ENCODE peak calls at places on chromosomes 1 and 21, in ten cellular contexts. H is lower lobe of right lung, D is right cardiac atrium, S is left ventricle myocardium inferior, N is IMR-90, I is body of pancreas, K is testis, T is tibial nerve, C is PC-3, Z is pancreas. P is an unnamed sample. For H3K9me3, the result is how much of the 10 kb centered on the place peaks cover.

GRCh38 chr1:20366766-20367602 is 76.3 kb downstream of the VWA5B1 start:
- DNase-seq in H (no peak), D (peak), S (peak), N (peak), I (peak), K (peak), T (no peak), C (peak), Z (peak), P (peak)

GRCh38 chr21:33273044-33273443 is 6.9 kb downstream of the IL10RB start:
- DNase-seq in H (no peak), D (no peak), S (no peak), N (no peak), I (no peak), K (no peak), T (no peak), C (peak), Z (no peak), P (no peak)

GRCh38 chr1:61182049-61182448 is 99.7 kb downstream of the NFIA start:
- DNase-seq in H (no peak), D (no peak), S (no peak), N (peak), I (no peak), K (no peak), T (no peak), C (no peak), Z (no peak), P (no peak)

GRCh38 chr1:150406483-150406882 is 42.5 kb downstream of the RPRD2 start:
- DNase-seq in H (no peak), D (no peak), S (no peak), N (no peak), I (no peak), K (no peak), T (no peak), C (no peak), Z (no peak), P (no peak)

GRCh38 chr1:20389551-20389950 is 96.5 kb downstream of the CAMK2N1 start:
- DNase-seq in H (no peak), D (no peak), S (no peak), N (no peak), I (no peak), K (no peak), T (no peak), C (no peak), Z (no peak), P (no peak)

GRCh38 chr1:100834779-100835645 is 59.6 kb downstream of the EXTL2 start:
- DNase-seq in H (no peak), D (no peak), S (no peak), N (peak), I (no peak), K (no peak), T (no peak), C (peak), Z (no peak), P (no peak)

GRCh38 chr1:220076861-220077762 is 12.5 kb downstream of the BPNT1 start:
- DNase-seq in H (no peak), D (no peak), S (no peak), N (peak), I (no peak), K (no peak), T (no peak), C (peak), Z (no peak), P (no peak)

GRCh38 chr21:33682992-33683627 is 40.8 kb downstream of the ITSN1 start:
- DNase-seq in H (no peak), D (no peak), S (no peak), N (peak), I (no peak), K (no peak), T (no peak), C (peak), Z (no peak), P (no peak)

GRCh38 chr1:171800342-171800741 is 18.9 kb downstream of the METTL13 start:
- DNase-seq in H (no peak), D (no peak), S (no peak), N (no peak), I (no peak), K (no peak), T (no peak), C (peak), Z (no peak), P (no peak)

GRCh38 chr1:147627435-147628110 is 42.8 kb downstream of the ACP6 start:
- DNase-seq in H (peak), D (peak), S (peak), N (peak), I (peak), K (peak), T (no peak), C (peak), Z (peak), P (no peak)

GRCh38 chr1:223846668-223847007 is 891 bp upstream of the TP53BP2 start:
- DNase-seq in H (no peak), D (peak), S (no peak), N (no peak), I (peak), K (peak), T (no peak), C (peak), Z (peak), P (no peak)

GRCh38 chr1:19812875-19813650 is 2.0 kb downstream of the RNF186 start:
- DNase-seq in H (no peak), D (no peak), S (no peak), N (no peak), I (peak), K (no peak), T (no peak), C (no peak), Z (no peak), P (no peak)

GRCh38 chr1:8348056-8348776 is 30.3 kb downstream of the SLC45A1 start:
- DNase-seq in H (no peak), D (peak), S (no peak), N (no peak), I (no peak), K (no peak), T (no peak), C (no peak), Z (no peak), P (no peak)

GRCh38 chr1:40699787-40700186 is 8.3 kb downstream of the NFYC start:
- DNase-seq in H (no peak), D (no peak), S (no peak), N (no peak), I (no peak), K (no peak), T (no peak), C (no peak), Z (no peak), P (no peak)

GRCh38 chr1:64396817-64397216 is 73.1 kb upstream of the CACHD1 start:
- DNase-seq in H (no peak), D (no peak), S (no peak), N (no peak), I (peak), K (peak), T (no peak), C (no peak), Z (no peak), P (no peak)

GRCh38 chr1:113811353-113811887 is 856 bp downstream of the RSBN1 start:
- DNase-seq in H (peak), D (peak), S (no peak), N (peak), I (peak), K (peak), T (no peak), C (peak), Z (no peak), P (no peak)

GRCh38 chr1:230368363-230368762 is 57.8 kb downstream of the PGBD5 start:
- DNase-seq in H (no peak), D (no peak), S (no peak), N (no peak), I (no peak), K (no peak), T (no peak), C (peak), Z (no peak), P (no peak)

GRCh38 chr21:27023186-27023585 is 56.3 kb upstream of the ADAMTS5 start:
- DNase-seq in H (no peak), D (no peak), S (no peak), N (no peak), I (no peak), K (no peak), T (no peak), C (no peak), Z (no peak), P (no peak)

GRCh38 chr1:111052246-111052645 is 87.6 kb downstream of the DRAM2 start:
- DNase-seq in H (no peak), D (no peak), S (no peak), N (peak), I (no peak), K (no peak), T (no peak), C (peak), Z (no peak), P (no peak)

GRCh38 chr1:244397086-244397485 is 54.6 kb downstream of the ADSS2 start:
- DNase-seq in H (no peak), D (no peak), S (no peak), N (no peak), I (no peak), K (no peak), T (no peak), C (no peak), Z (no peak), P (no peak)

GRCh38 chr1:151199860-151200581 is 1.7 kb downstream of the PIP5K1A start:
- DNase-seq in H (no peak), D (no peak), S (no peak), N (peak), I (no peak), K (no peak), T (no peak), C (peak), Z (no peak), P (no peak)

GRCh38 chr1:228088586-228089498 is 6.3 kb downstream of the ARF1 start:
- DNase-seq in H (peak), D (no peak), S (peak), N (no peak), I (peak), K (no peak), T (peak), C (no peak), Z (no peak), P (no peak)

GRCh38 chr1:157639800-157640199 is 41.9 kb upstream of the FCRL4 start:
- DNase-seq in H (no peak), D (no peak), S (no peak), N (no peak), I (no peak), K (no peak), T (no peak), C (no peak), Z (no peak), P (no peak)

GRCh38 chr1:3880429-3881190 is 19.5 kb downstream of the C1orf174 start:
- DNase-seq in H (peak), D (no peak), S (no peak), N (no peak), I (no peak), K (no peak), T (no peak), C (no peak), Z (no peak), P (peak)

GRCh38 chr21:22575165-22575584 is 1577.0 kb downstream of the NCAM2 start:
- DNase-seq in H (no peak), D (no peak), S (no peak), N (no peak), I (no peak), K (peak), T (no peak), C (peak), Z (no peak), P (no peak)

DNA sequence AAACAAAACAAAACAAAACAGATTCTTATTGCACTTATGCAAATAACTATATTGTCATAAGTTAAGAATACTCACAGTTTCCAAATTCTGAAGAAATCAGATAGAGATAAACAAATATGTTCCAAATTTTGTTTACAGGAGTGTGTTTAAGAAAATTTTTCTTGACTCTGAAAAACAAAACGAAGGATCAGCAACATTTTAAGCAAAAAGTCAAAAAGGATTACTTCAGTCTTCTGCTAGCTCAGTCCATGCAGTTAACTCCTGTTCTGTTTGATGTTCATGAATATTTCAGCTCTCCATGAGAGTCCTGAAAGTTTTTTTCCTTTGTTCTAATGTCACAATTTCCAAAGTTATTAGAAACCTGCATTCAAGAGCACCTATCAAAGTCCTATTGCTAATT is 33.2 kb upstream of the KLF18 start:
- DNase-seq in H (no peak), D (no peak), S (no peak), N (no peak), I (no peak), K (no peak), T (no peak), C (peak), Z (no peak), P (no peak)
- H3K9me3 ChIP-seq in H (under half), D (under half), S (under half), N (under half), I (under half), K (under half), T (under half), C (under half), Z (under half), P (under half)

GRCh38 chr1:48953617-48954016 is 176.9 kb upstream of the BEND5 start:
- DNase-seq in H (no peak), D (no peak), S (no peak), N (no peak), I (no peak), K (no peak), T (no peak), C (no peak), Z (no peak), P (no peak)
- H3K9me3 ChIP-seq in H (under half), D (under half), S (under half), N (under half), I (under half), K (under half), T (under half), C (under half), Z (under half), P (under half)

DNA sequence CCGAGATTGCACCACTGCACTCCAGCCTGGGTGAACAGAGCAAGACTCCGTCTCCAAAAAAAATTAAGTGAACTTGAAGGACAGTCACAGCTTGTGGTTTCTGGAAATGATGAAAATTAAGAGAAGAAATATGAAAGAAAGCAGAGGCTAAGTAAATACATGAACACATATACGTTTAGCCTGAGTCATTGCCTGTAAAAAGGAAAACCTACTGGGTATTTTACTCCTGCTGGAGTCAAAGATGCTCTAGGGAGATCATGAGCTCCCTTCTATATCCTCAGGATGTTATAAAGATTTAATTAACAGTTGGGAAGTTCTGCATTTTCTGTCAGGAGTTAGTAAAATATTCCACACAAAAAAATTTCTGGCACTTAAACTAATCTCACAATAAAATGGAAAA is 43.5 kb upstream of the TTC39A start:
- DNase-seq in H (no peak), D (no peak), S (no peak), N (peak), I (no peak), K (no peak), T (no peak), C (peak), Z (no peak), P (no peak)
- H3K9me3 ChIP-seq in H (under half), D (under half), S (under half), N (under half), I (under half), K (under half), T (under half), C (under half), Z (under half), P (under half)

DNA sequence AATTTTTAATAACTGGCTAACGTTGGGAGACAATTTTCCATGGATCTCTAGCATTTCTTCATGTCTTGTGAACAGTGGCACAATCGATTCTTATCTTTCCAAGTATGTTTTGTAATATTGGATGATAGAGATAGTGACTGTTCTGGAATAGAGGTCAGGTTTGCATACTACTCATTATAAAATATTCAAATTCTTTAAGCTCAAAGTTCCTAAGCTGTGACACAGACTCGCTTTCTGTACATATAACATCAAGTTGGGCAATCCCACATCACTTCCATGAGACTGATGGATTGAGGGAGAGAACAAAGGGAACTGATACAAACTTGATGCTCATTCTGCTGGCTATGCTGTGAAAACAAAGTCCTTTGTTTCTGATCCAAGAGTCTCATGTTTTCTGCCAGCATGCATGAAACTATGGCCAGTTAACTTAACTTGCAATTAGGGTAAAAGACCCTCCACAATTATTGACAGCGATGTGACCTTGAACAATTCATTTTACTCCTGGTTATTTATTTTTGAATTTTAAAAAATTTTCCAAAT is 392.4 kb downstream of the TTLL7 start:
- DNase-seq in H (no peak), D (no peak), S (no peak), N (no peak), I (no peak), K (no peak), T (no peak), C (no peak), Z (no peak), P (no peak)
- H3K9me3 ChIP-seq in H (under half), D (under half), S (under half), N (under half), I (under half), K (under half), T (under half), C (under half), Z (under half), P (under half)

GRCh38 chr1:180732866-180733265 is 101.0 kb downstream of the XPR1 start:
- DNase-seq in H (no peak), D (no peak), S (no peak), N (no peak), I (no peak), K (no peak), T (no peak), C (no peak), Z (no peak), P (no peak)
- H3K9me3 ChIP-seq in H (under half), D (under half), S (half or more), N (under half), I (under half), K (under half), T (under half), C (under half), Z (under half), P (under half)

DNA sequence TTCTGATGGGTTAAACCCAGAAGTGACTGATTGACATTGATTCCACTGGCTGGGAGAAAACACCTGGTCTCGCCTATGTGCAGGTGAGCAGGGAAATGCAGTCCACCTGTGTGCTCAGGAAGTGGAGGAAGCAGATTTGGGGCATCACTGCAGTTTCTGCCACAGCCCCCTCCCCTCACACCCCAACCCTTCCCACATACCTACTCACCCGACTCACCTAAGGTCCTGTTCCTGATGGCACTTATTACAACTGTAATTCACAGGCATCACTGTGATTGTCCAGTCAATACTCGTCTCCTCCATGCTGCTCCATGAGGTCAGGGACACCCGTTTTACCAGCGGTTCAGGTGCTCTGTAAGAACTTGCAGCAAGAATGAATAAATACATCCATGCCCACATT is 68.5 kb downstream of the PCP4 start:
- DNase-seq in H (no peak), D (no peak), S (no peak), N (no peak), I (no peak), K (no peak), T (no peak), C (no peak), Z (no peak), P (no peak)
- H3K9me3 ChIP-seq in H (under half), D (under half), S (under half), N (under half), I (under half), K (under half), T (under half), C (under half), Z (under half), P (under half)

GRCh38 chr1:152735648-152736047 is 22.2 kb upstream of the KPRP start:
- DNase-seq in H (no peak), D (no peak), S (no peak), N (no peak), I (no peak), K (no peak), T (no peak), C (peak), Z (no peak), P (no peak)
- H3K9me3 ChIP-seq in H (under half), D (under half), S (under half), N (under half), I (under half), K (under half), T (under half), C (under half), Z (under half), P (under half)